ENCODE peak calls at places on chromosomes 16 and 17, in eight cellular contexts. M is epithelial cell of prostate, T is pancreas, R is iPS DF 6.9, K is right lobe of liver, U is SK-N-SH, E is testis, O is RWPE1. S is an unnamed sample.

GRCh38 chr16:48524348-48525200 is 85.4 kb downstream of the N4BP1 start:
- DNase-seq in T (no peak), E (no peak), U (no peak), K (peak; percentile 70), M (no peak), R (no peak), O (no peak), S (no peak)

GRCh38 chr17:4593021-4593797 is 8.9 kb downstream of the SMTNL2 start:
- DNase-seq in T (no peak), U (no peak), E (no peak), O (no peak), R (no peak), K (no peak), M (no peak), S (no peak)

GRCh38 chr16:56610017-56610608 is 1.7 kb downstream of the MT2A start:
- DNase-seq in E (peak; percentile 59), R (no peak), U (no peak), O (peak; percentile 70), K (peak; percentile 70), M (no peak), T (peak; percentile 41), S (peak; percentile 66)

GRCh38 chr17:81422776-81423697 is 27.8 kb downstream of the BAHCC1 start:
- DNase-seq in O (peak; percentile 93), R (no peak), K (peak; percentile 50), E (peak; percentile 54), U (peak; percentile 86), T (peak; percentile 65), M (peak; percentile 39), S (no peak)

GRCh38 chr17:73657473-73658116 is 13.3 kb upstream of the SDK2 start:
- DNase-seq in E (peak; percentile 65), K (peak; percentile 69), O (peak; percentile 49), T (peak; percentile 30), R (no peak), U (peak; percentile 70), M (no peak), S (no peak)

GRCh38 chr16:48311242-48311641 is 63.9 kb upstream of the ABCC11 start:
- DNase-seq in M (no peak), K (no peak), R (no peak), T (no peak), E (no peak), U (no peak), O (no peak), S (no peak)

GRCh38 chr17:4724655-4725054 is 6.6 kb upstream of the MED11 start:
- DNase-seq in U (no peak), K (no peak), M (no peak), R (no peak), T (no peak), O (no peak), E (no peak), S (no peak)

GRCh38 chr16:71230122-71230845 is at the start of gene HYDIN:
- DNase-seq in T (peak; percentile 74), O (peak; percentile 93), U (peak; percentile 91), M (peak; percentile 16), R (peak; percentile 75), K (peak; percentile 20), E (peak; percentile 94), S (no peak)

GRCh38 chr17:15490634-15491261 is 23.3 kb upstream of the CDRT4 start:
- DNase-seq in R (peak; percentile 54), O (no peak), M (no peak), K (peak; percentile 59), T (no peak), E (peak; percentile 55), U (no peak), S (no peak)

GRCh38 chr17:58447039-58447975 is 30.0 kb upstream of the RNF43 start:
- DNase-seq in R (peak; percentile 92), U (peak; percentile 78), K (peak; percentile 65), O (peak; percentile 69), E (peak; percentile 86), M (peak; percentile 49), T (peak; percentile 66), S (peak; percentile 45)

GRCh38 chr16:1567988-1568387 is 34.5 kb downstream of the TMEM204 start:
- DNase-seq in K (no peak), R (no peak), T (no peak), E (no peak), O (no peak), U (no peak), M (no peak), S (no peak)

GRCh38 chr17:4969551-4970231 is 2.1 kb upstream of the SPAG7 start:
- DNase-seq in M (no peak), K (no peak), U (no peak), O (no peak), T (no peak), E (no peak), R (no peak), S (no peak)

GRCh38 chr16:24977673-24978065 is 37.5 kb downstream of the ARHGAP17 start:
- DNase-seq in R (no peak), K (no peak), O (peak; percentile 42), E (no peak), M (no peak), U (no peak), T (no peak), S (no peak)

GRCh38 chr16:3215601-3216262 is 19.2 kb downstream of the ZNF200 start:
- DNase-seq in O (no peak), R (no peak), E (no peak), U (no peak), K (no peak), T (no peak), M (no peak), S (no peak)

GRCh38 chr16:57314161-57314785 is 29.8 kb upstream of the PLLP start:
- DNase-seq in U (no peak), E (no peak), T (no peak), R (no peak), K (no peak), M (no peak), O (no peak), S (peak; percentile 4)

GRCh38 chr17:12553625-12554024 is 112.1 kb upstream of the MYOCD start:
- DNase-seq in T (no peak), U (no peak), R (no peak), O (no peak), M (no peak), E (no peak), K (no peak), S (no peak)

GRCh38 chr16:3187798-3188674 is at the start of gene OR1F1:
- DNase-seq in M (no peak), O (no peak), T (no peak), R (no peak), U (peak; percentile 78), K (no peak), E (no peak), S (peak; percentile 18)

DNA sequence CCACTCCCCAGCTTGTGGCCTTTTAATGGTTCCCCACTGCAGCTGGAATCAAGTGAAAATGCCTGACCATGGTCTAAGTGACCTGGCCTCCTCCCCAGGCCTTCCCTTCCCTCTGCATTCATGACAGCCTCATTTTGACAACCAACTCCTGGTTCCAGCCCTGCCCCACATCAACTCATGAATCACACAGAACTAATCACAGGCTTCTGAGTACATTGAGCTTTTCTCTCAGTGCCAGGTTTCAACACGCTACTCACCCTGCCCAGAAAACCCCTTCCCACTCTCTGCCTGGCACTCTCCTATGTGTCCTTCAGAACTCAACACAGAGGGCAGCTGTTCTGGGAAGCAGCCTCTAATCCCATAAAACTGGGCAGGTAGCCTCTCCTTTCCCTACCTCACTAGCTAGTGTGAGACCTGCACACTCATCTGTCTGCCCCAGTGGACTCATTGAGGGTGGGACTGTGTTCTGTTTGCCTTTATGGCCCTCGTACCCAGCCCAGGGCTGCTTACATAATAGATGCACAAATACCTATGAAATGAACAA is 313.6 kb downstream of the GRIN2A start:
- DNase-seq in U (no peak), R (no peak), M (peak; percentile 40), E (no peak), K (no peak), T (no peak), O (no peak), S (no peak)
- H3K27ac ChIP-seq in U (no peak overlapping the region), R (no peak overlapping the region), M (peak overlapping the region; percentile 87), E (no peak overlapping the region), K (no peak overlapping the region), T (no peak overlapping the region), O (no peak overlapping the region), S (no peak overlapping the region)

DNA sequence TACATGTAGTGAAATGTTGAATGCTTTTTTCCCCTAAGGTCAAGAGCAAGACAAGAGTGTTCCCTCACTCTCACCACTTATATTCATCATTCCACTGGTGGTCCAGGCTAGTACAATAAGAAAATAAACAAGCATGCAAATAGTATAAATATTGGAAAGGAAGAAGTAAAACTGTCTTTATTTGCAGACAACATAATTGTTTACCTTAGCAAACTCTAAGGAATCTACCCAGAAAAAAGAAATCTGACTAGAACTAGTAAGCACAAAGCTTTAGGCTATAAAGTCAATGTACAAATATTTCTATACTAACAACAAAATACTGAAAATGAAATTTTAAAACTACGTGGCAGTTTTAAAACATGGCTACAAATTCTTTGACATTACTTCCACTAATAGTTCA is 101.7 kb downstream of the CYB561 start:
- DNase-seq in O (no peak), E (no peak), M (no peak), U (no peak), K (no peak), R (no peak), T (no peak), S (no peak)
- H3K27ac ChIP-seq in O (no peak overlapping the region), E (no peak overlapping the region), M (no peak overlapping the region), U (no peak overlapping the region), K (no peak overlapping the region), R (no peak overlapping the region), T (no peak overlapping the region), S (no peak overlapping the region)

DNA sequence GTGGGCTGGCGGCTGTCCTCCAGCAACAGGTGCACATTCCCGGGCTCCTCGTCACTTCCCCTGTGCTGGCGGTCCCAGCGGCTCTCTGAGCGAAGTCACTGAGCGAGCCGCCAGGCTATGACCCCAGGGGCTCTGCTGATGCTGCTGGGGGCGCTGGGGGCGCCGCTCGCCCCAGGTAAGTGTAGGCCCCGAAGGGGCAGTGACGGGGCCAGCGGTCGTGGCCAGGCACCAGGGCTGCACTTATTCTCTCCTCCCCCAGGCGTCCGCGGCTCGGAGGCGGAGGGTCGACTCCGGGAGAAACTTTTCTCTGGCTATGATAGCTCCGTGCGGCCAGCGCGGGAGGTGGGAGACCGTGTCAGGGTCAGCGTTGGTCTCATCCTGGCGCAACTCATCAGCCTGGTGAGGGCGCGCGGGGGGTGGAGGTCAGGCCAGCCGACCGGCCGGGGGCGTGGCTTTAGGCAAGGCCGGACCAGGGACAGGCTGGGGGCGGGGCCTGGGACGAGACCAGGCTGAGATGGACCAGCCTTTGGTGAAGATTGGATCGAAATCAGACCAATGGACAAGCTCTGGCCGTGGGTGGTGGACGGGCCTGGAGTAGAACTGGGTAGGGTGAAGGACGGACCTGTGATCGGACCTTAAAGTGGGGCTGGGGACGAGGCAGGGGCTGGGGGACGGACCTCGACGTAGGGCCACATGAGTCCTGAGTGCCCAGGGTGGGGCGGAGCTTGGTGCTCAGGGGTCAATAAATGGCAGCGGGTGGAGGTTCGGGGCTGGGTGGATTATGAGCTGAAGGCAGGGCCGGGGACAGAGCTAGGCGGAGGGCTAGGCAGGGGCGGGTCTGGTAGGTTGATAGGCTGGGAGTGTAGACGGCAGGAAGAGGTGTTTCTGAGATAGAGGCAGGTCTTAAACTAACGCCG is at the start of gene CHRNB1:
- DNase-seq in T (peak; percentile 85), O (no peak), U (peak; percentile 94), K (peak; percentile 93), E (peak; percentile 85), M (no peak), R (no peak), S (peak; percentile 38)
- H3K27ac ChIP-seq in T (peak within 1 kb of the TSS; percentile 56), O (peak within 1 kb of the TSS; percentile 84), U (no peak within 1 kb of the TSS), K (peak within 1 kb of the TSS; percentile 73), E (no peak within 1 kb of the TSS), M (peak within 1 kb of the TSS; percentile 94), R (no peak within 1 kb of the TSS), S (no peak within 1 kb of the TSS)

DNA sequence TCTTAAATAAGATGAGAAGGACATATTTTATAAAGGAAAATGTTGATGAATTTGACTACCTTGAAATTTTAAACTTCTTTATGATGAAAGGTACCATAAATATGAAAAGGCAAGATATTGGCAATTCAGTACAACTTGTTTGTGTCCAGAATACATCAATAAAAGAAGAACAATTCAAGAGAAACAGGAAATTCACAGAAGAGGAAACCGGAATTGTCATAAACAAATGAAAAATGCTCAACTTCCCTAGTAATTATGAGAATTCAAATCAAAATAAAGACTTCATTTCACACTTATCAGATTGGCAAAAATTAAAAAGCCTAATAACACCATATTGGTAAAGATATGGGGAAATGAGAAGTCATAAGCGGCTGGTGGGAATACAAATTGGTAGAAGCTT is 54.3 kb downstream of the WSB1 start:
- DNase-seq in M (no peak), O (no peak), R (no peak), T (no peak), U (no peak), K (no peak), E (no peak), S (no peak)
- H3K27ac ChIP-seq in M (no peak overlapping the region), O (no peak overlapping the region), R (no peak overlapping the region), T (peak overlapping the region; percentile 80), U (no peak overlapping the region), K (no peak overlapping the region), E (peak overlapping the region; percentile 82), S (no peak overlapping the region)

S was measured in naive thymus-derived CD4-positive, alpha-beta T cell.